ENCODE peak calls at places on chromosome 4, in nine cellular contexts. P, L, Q, B, D, Z, F, T and V are unnamed samples. For H3K36me3, the result is how much of the 10 kb centered on the place peaks cover.

GRCh38 chr4:118774989-118775388 is 60.9 kb downstream of the SEC24D start:
- DNase-seq in P (no peak), L (no peak), Q (no peak), B (no peak), D (peak), Z (no peak), F (no peak), T (peak), V (no peak)

GRCh38 chr4:826508-827208 is 729 bp upstream of the CPLX1 start:
- DNase-seq in P (peak), L (peak), Q (no peak), B (no peak), D (no peak), Z (no peak), F (no peak), T (no peak), V (no peak)

GRCh38 chr4:125776146-125776545 is 461.4 kb downstream of the FAT4 start:
- DNase-seq in P (no peak), L (no peak), Q (no peak), B (no peak), D (no peak), Z (no peak), F (no peak), T (no peak), V (no peak)

GRCh38 chr4:2813446-2814405 is 20.8 kb downstream of the SH3BP2 start:
- DNase-seq in P (no peak), L (no peak), Q (no peak), B (no peak), D (no peak), Z (no peak), F (no peak), T (no peak), V (no peak)

GRCh38 chr4:38071801-38072567 is 111.8 kb downstream of the PTTG2 start:
- DNase-seq in P (no peak), L (no peak), Q (no peak), B (no peak), D (peak), Z (no peak), F (no peak), T (no peak), V (no peak)

GRCh38 chr4:78242071-78242470 is 184.9 kb downstream of the FRAS1 start:
- DNase-seq in P (no peak), L (no peak), Q (no peak), B (no peak), D (no peak), Z (no peak), F (no peak), T (no peak), V (no peak)

GRCh38 chr4:55808187-55808586 is 11.4 kb upstream of the EXOC1L start:
- DNase-seq in P (no peak), L (no peak), Q (no peak), B (no peak), D (no peak), Z (no peak), F (no peak), T (no peak), V (no peak)

GRCh38 chr4:159937595-159937994 is 834.7 kb downstream of the RAPGEF2 start:
- DNase-seq in P (no peak), L (no peak), Q (no peak), B (no peak), D (no peak), Z (no peak), F (no peak), T (no peak), V (no peak)

GRCh38 chr4:40544216-40544615 is 85.4 kb downstream of the RBM47 start:
- DNase-seq in P (no peak), L (no peak), Q (no peak), B (no peak), D (no peak), Z (no peak), F (no peak), T (no peak), V (no peak)

GRCh38 chr4:41665808-41666207 is 82.7 kb downstream of the PHOX2B start:
- DNase-seq in P (no peak), L (no peak), Q (no peak), B (no peak), D (no peak), Z (no peak), F (no peak), T (no peak), V (no peak)

GRCh38 chr4:185903205-185903604 is 91.2 kb upstream of the SORBS2 start:
- DNase-seq in P (no peak), L (no peak), Q (no peak), B (no peak), D (no peak), Z (no peak), F (no peak), T (no peak), V (no peak)

GRCh38 chr4:139330283-139330682 is 28.0 kb upstream of the NDUFC1 start:
- DNase-seq in P (no peak), L (no peak), Q (no peak), B (no peak), D (no peak), Z (no peak), F (no peak), T (no peak), V (no peak)

GRCh38 chr4:14621731-14622459 is 380.4 kb upstream of the CPEB2 start:
- DNase-seq in P (no peak), L (no peak), Q (no peak), B (no peak), D (no peak), Z (no peak), F (no peak), T (no peak), V (no peak)

GRCh38 chr4:176238157-176238608 is 30.8 kb downstream of the ASB5 start:
- DNase-seq in P (no peak), L (no peak), Q (no peak), B (no peak), D (peak), Z (no peak), F (no peak), T (no peak), V (no peak)

GRCh38 chr4:134313591-134313990 is 112.0 kb upstream of the PABPC4L start:
- DNase-seq in P (no peak), L (no peak), Q (no peak), B (no peak), D (no peak), Z (no peak), F (no peak), T (no peak), V (no peak)

GRCh38 chr4:140027135-140027534 is 126.8 kb downstream of the MAML3 start:
- DNase-seq in P (no peak), L (no peak), Q (no peak), B (no peak), D (no peak), Z (no peak), F (no peak), T (no peak), V (no peak)

GRCh38 chr4:89101256-89102161 is 9.8 kb upstream of the TIGD2 start:
- DNase-seq in P (no peak), L (no peak), Q (no peak), B (no peak), D (no peak), Z (no peak), F (no peak), T (no peak), V (peak)

GRCh38 chr4:1767770-1768366 is 25.2 kb upstream of the FGFR3 start:
- DNase-seq in P (no peak), L (peak), Q (peak), B (no peak), D (peak), Z (no peak), F (peak), T (no peak), V (no peak)

GRCh38 chr4:24582235-24582863 is 2.0 kb downstream of the DHX15 start:
- DNase-seq in P (no peak), L (no peak), Q (no peak), B (no peak), D (no peak), Z (no peak), F (no peak), T (no peak), V (no peak)

GRCh38 chr4:3720461-3720860 is 45.7 kb upstream of the ADRA2C start:
- DNase-seq in P (no peak), L (no peak), Q (no peak), B (no peak), D (no peak), Z (no peak), F (no peak), T (no peak), V (no peak)

GRCh38 chr4:92129408-92129994 is 174.3 kb upstream of the GRID2 start:
- DNase-seq in P (no peak), L (no peak), Q (no peak), B (no peak), D (no peak), Z (no peak), F (no peak), T (no peak), V (no peak)

GRCh38 chr4:170497729-170498128 is 408.0 kb upstream of the AADAT start:
- DNase-seq in P (no peak), L (no peak), Q (no peak), B (no peak), D (no peak), Z (no peak), F (no peak), T (no peak), V (no peak)

GRCh38 chr4:2068566-2068965 is 9.4 kb downstream of the NAT8L start:
- DNase-seq in P (peak), L (no peak), Q (no peak), B (no peak), D (no peak), Z (no peak), F (no peak), T (no peak), V (no peak)

GRCh38 chr4:83234902-83235644 is 49.5 kb downstream of the COQ2 start:
- DNase-seq in P (no peak), L (no peak), Q (no peak), B (no peak), D (no peak), Z (no peak), F (no peak), T (no peak), V (no peak)

GRCh38 chr4:4406455-4407298 is 19.8 kb downstream of the NSG1 start:
- DNase-seq in P (peak), L (no peak), Q (no peak), B (no peak), D (no peak), Z (no peak), F (no peak), T (no peak), V (no peak)

GRCh38 chr4:86218721-86219481 is 141.0 kb downstream of the MAPK10 start:
- DNase-seq in P (no peak), L (no peak), Q (no peak), B (no peak), D (peak), Z (no peak), F (no peak), T (no peak), V (no peak)

GRCh38 chr4:23805381-23805780 is 84.5 kb downstream of the PPARGC1A start:
- DNase-seq in P (no peak), L (no peak), Q (no peak), B (no peak), D (peak), Z (no peak), F (no peak), T (no peak), V (no peak)

GRCh38 chr4:19473569-19473968 is 778.1 kb upstream of the SLIT2 start:
- DNase-seq in P (no peak), L (no peak), Q (no peak), B (no peak), D (peak), Z (no peak), F (no peak), T (no peak), V (no peak)

GRCh38 chr4:101232074-101232776 is 115.1 kb downstream of the PPP3CA start:
- DNase-seq in P (no peak), L (no peak), Q (no peak), B (no peak), D (peak), Z (no peak), F (no peak), T (no peak), V (no peak)

GRCh38 chr4:5800496-5800895 is 89.5 kb downstream of the EVC start:
- DNase-seq in P (no peak), L (no peak), Q (no peak), B (no peak), D (no peak), Z (no peak), F (no peak), T (no peak), V (no peak)
- H3K36me3 ChIP-seq in P (under half), L (under half), Q (under half), B (under half), D (half or more), Z (under half), F (under half), T (under half), V (under half)

GRCh38 chr4:106694232-106694631 is 325.7 kb upstream of the GIMD1 start:
- DNase-seq in P (no peak), L (no peak), Q (no peak), B (no peak), D (no peak), Z (no peak), F (no peak), T (no peak), V (no peak)

GRCh38 chr4:106695846-106696245 is 327.3 kb upstream of the GIMD1 start:
- DNase-seq in P (no peak), L (no peak), Q (no peak), B (no peak), D (no peak), Z (no peak), F (no peak), T (no peak), V (no peak)

GRCh38 chr4:106690487-106690886 is 321.9 kb upstream of the GIMD1 start:
- DNase-seq in P (no peak), L (no peak), Q (no peak), B (no peak), D (peak), Z (no peak), F (no peak), T (no peak), V (no peak)

GRCh38 chr4:106687026-106687425 is 318.4 kb upstream of the GIMD1 start:
- DNase-seq in P (no peak), L (no peak), Q (no peak), B (no peak), D (no peak), Z (no peak), F (no peak), T (no peak), V (no peak)

GRCh38 chr4:106691749-106692148 is 323.2 kb upstream of the GIMD1 start:
- DNase-seq in P (no peak), L (peak), Q (no peak), B (no peak), D (no peak), Z (no peak), F (no peak), T (no peak), V (no peak)
- TF ChIP-seq CTCF in P (no peak), L (peak), Q (no peak), B (no peak), D (no peak), Z (no peak), F (no peak), T (no peak), V (no peak)

GRCh38 chr4:122285285-122285684 is 93.5 kb upstream of the ADAD1 start:
- DNase-seq in P (no peak), L (no peak), Q (no peak), B (no peak), D (peak), Z (no peak), F (no peak), T (peak), V (no peak)

GRCh38 chr4:122278976-122279375 is 99.8 kb upstream of the ADAD1 start:
- DNase-seq in P (no peak), L (no peak), Q (no peak), B (no peak), D (no peak), Z (no peak), F (no peak), T (no peak), V (no peak)

GRCh38 chr4:122279670-122280069 is 99.1 kb upstream of the ADAD1 start:
- DNase-seq in P (no peak), L (no peak), Q (no peak), B (no peak), D (no peak), Z (no peak), F (no peak), T (no peak), V (no peak)
- H3K36me3 ChIP-seq in P (under half), L (under half), Q (under half), B (half or more), D (under half), Z (under half), F (under half), T (under half), V (under half)

GRCh38 chr4:121939690-121940089 is 12.2 kb downstream of the TRPC3 start:
- DNase-seq in P (no peak), L (peak), Q (no peak), B (no peak), D (peak), Z (no peak), F (no peak), T (no peak), V (no peak)

GRCh38 chr4:121946644-121947043 is 5.2 kb downstream of the TRPC3 start:
- DNase-seq in P (no peak), L (no peak), Q (no peak), B (no peak), D (no peak), Z (no peak), F (no peak), T (no peak), V (no peak)

GRCh38 chr4:121938282-121939092 is 13.4 kb downstream of the TRPC3 start:
- DNase-seq in P (no peak), L (no peak), Q (no peak), B (no peak), D (peak), Z (no peak), F (no peak), T (peak), V (no peak)

DNA sequence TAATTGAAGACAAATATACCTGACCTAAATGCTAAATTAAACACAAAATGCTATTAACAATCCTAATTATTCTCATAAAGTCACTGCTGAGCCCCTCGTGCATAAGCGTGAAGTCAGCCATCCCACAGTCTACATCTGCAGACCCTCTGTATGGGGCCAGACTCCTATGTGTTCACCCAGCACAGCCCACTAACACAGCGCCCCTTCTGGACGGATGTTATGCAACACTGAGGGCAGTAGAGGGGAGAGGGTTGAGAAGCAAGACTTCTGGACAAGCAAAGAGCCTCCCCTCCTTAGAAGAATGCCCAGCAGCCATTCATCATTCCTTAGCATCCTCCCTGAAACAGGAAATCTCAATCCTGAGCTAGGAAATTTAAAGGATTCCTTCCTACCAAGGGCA is 7.9 kb downstream of the TRPC3 start:
- DNase-seq in P (peak), L (peak), Q (no peak), B (no peak), D (no peak), Z (no peak), F (no peak), T (no peak), V (no peak)
- TF ChIP-seq CTCF in P (no peak), L (peak), Q (no peak), B (no peak), D (no peak), Z (no peak), F (no peak), T (peak), V (peak)

GRCh38 chr4:73250642-73251041 is 8.0 kb downstream of the ANKRD17 start:
- DNase-seq in P (no peak), L (no peak), Q (no peak), B (no peak), D (no peak), Z (no peak), F (no peak), T (no peak), V (no peak)
- H3K36me3 ChIP-seq in P (under half), L (under half), Q (under half), B (under half), D (under half), Z (under half), F (under half), T (under half), V (under half)

GRCh38 chr4:163228648-163229047 is 62.0 kb upstream of the NAF1 start:
- DNase-seq in P (no peak), L (no peak), Q (no peak), B (no peak), D (no peak), Z (no peak), F (no peak), T (no peak), V (no peak)
- TF ChIP-seq CTCF in P (no peak), L (no peak), Q (no peak), B (no peak), D (no peak), Z (no peak), F (no peak), T (no peak), V (no peak)

GRCh38 chr4:105387466-105387865 is 86.4 kb downstream of the PPA2 start:
- DNase-seq in P (no peak), L (no peak), Q (no peak), B (no peak), D (peak), Z (no peak), F (no peak), T (no peak), V (no peak)
- H3K36me3 ChIP-seq in P (under half), L (under half), Q (under half), B (under half), D (under half), Z (under half), F (under half), T (under half), V (under half)

DNA sequence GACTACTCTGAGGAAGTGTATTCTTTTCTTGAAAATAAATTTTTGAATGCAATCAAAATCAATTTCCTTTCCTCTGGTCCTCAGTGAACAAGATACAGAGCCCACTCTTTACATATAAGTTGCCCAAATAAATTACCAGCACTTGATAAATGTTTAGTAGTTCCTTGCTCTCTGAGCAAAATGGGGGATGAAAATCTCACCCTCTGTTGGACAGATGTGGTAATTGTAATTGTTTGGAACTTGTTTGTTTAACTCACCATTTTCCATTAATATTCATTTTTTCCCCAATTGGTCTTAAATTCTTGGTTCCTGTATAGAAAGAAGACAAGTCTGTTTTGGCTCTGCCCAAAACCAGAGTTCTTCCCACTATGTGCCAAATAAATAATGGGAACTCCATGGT is 146.3 kb downstream of the LDB2 start:
- DNase-seq in P (no peak), L (peak), Q (no peak), B (no peak), D (peak), Z (no peak), F (no peak), T (no peak), V (no peak)
- TF ChIP-seq CTCF in P (peak), L (peak), Q (no peak), B (peak), D (peak), Z (peak), F (no peak), T (peak), V (no peak)